ENCODE peak calls at places on chromosomes 1 and 21, in five cellular contexts. One of them, this sample, is unnamed.

GRCh38 chr1:61293986-61294504 is 211.7 kb downstream of the NFIA start:
- DNase-seq in neural crest cell: no peak
- DNase-seq in heart left ventricle: no peak
- DNase-seq in colonic mucosa: no peak
- DNase-seq in AG09309: no peak
- DNase-seq in this sample: no peak

GRCh38 chr1:214331827-214332423 is 51.0 kb downstream of the SMYD2 start:
- DNase-seq in neural crest cell: peak
- DNase-seq in heart left ventricle: peak
- DNase-seq in colonic mucosa: peak
- DNase-seq in AG09309: no peak
- DNase-seq in this sample: peak

GRCh38 chr1:91555074-91555730 is 54.6 kb downstream of the CDC7 start:
- DNase-seq in neural crest cell: no peak
- DNase-seq in heart left ventricle: no peak
- DNase-seq in colonic mucosa: no peak
- DNase-seq in AG09309: no peak
- DNase-seq in this sample: no peak

GRCh38 chr1:33176362-33176850 is 5.4 kb downstream of the TRIM62 start:
- DNase-seq in neural crest cell: no peak
- DNase-seq in heart left ventricle: no peak
- DNase-seq in colonic mucosa: no peak
- DNase-seq in AG09309: no peak
- DNase-seq in this sample: no peak

GRCh38 chr1:174883361-174883760 is 116.4 kb upstream of the CACYBP start:
- DNase-seq in neural crest cell: no peak
- DNase-seq in heart left ventricle: no peak
- DNase-seq in colonic mucosa: no peak
- DNase-seq in AG09309: peak
- DNase-seq in this sample: no peak

GRCh38 chr1:220157738-220158137 is 63.8 kb downstream of the IARS2 start:
- DNase-seq in neural crest cell: no peak
- DNase-seq in heart left ventricle: no peak
- DNase-seq in colonic mucosa: no peak
- DNase-seq in AG09309: no peak
- DNase-seq in this sample: no peak

GRCh38 chr1:75630998-75631397 is 20.1 kb upstream of the SLC44A5 start:
- DNase-seq in neural crest cell: no peak
- DNase-seq in heart left ventricle: no peak
- DNase-seq in colonic mucosa: no peak
- DNase-seq in AG09309: no peak
- DNase-seq in this sample: no peak

GRCh38 chr21:29953072-29953471 is 13.3 kb upstream of the GRIK1 start:
- DNase-seq in neural crest cell: no peak
- DNase-seq in heart left ventricle: no peak
- DNase-seq in colonic mucosa: no peak
- DNase-seq in AG09309: no peak
- DNase-seq in this sample: no peak

GRCh38 chr1:181189691-181190361 is 101.3 kb downstream of the IER5 start:
- DNase-seq in neural crest cell: peak
- DNase-seq in heart left ventricle: peak
- DNase-seq in colonic mucosa: peak
- DNase-seq in AG09309: no peak
- DNase-seq in this sample: peak

GRCh38 chr1:114235956-114236355 is 82.3 kb upstream of the SYT6 start:
- DNase-seq in neural crest cell: no peak
- DNase-seq in heart left ventricle: no peak
- DNase-seq in colonic mucosa: peak
- DNase-seq in AG09309: no peak
- DNase-seq in this sample: no peak

GRCh38 chr1:23896491-23896890 is 16.7 kb downstream of the CNR2 start:
- DNase-seq in neural crest cell: no peak
- DNase-seq in heart left ventricle: no peak
- DNase-seq in colonic mucosa: no peak
- DNase-seq in AG09309: no peak
- DNase-seq in this sample: peak

GRCh38 chr1:1421907-1422464 is 910 bp upstream of the ANKRD65 start:
- DNase-seq in neural crest cell: no peak
- DNase-seq in heart left ventricle: peak
- DNase-seq in colonic mucosa: no peak
- DNase-seq in AG09309: no peak
- DNase-seq in this sample: no peak

GRCh38 chr1:26972821-26973220 is 12.6 kb upstream of the KDF1 start:
- DNase-seq in neural crest cell: no peak
- DNase-seq in heart left ventricle: peak
- DNase-seq in colonic mucosa: no peak
- DNase-seq in AG09309: no peak
- DNase-seq in this sample: no peak

GRCh38 chr1:15919316-15919715 is 56.6 kb downstream of the ZBTB17 start:
- DNase-seq in neural crest cell: no peak
- DNase-seq in heart left ventricle: no peak
- DNase-seq in colonic mucosa: no peak
- DNase-seq in AG09309: peak
- DNase-seq in this sample: no peak

GRCh38 chr1:32180186-32181060 is 948 bp downstream of the TXLNA start:
- DNase-seq in neural crest cell: peak
- DNase-seq in heart left ventricle: peak
- DNase-seq in colonic mucosa: peak
- DNase-seq in AG09309: no peak
- DNase-seq in this sample: no peak

GRCh38 chr1:155321577-155322497 is 1.1 kb downstream of the RUSC1 start:
- DNase-seq in neural crest cell: no peak
- DNase-seq in heart left ventricle: no peak
- DNase-seq in colonic mucosa: peak
- DNase-seq in AG09309: no peak
- DNase-seq in this sample: no peak

GRCh38 chr1:81305997-81306452 is 494.7 kb upstream of the ADGRL2 start:
- DNase-seq in neural crest cell: peak
- DNase-seq in heart left ventricle: no peak
- DNase-seq in colonic mucosa: peak
- DNase-seq in AG09309: no peak
- DNase-seq in this sample: no peak

GRCh38 chr1:53657256-53657805 is 81.6 kb downstream of the GLIS1 start:
- DNase-seq in neural crest cell: no peak
- DNase-seq in heart left ventricle: no peak
- DNase-seq in colonic mucosa: no peak
- DNase-seq in AG09309: no peak
- DNase-seq in this sample: no peak

GRCh38 chr1:28249013-28249870 is 10.1 kb upstream of the SESN2 start:
- DNase-seq in neural crest cell: no peak
- DNase-seq in heart left ventricle: peak
- DNase-seq in colonic mucosa: peak
- DNase-seq in AG09309: peak
- DNase-seq in this sample: no peak

GRCh38 chr1:198970919-198971318 is 332.1 kb downstream of the PTPRC start:
- DNase-seq in neural crest cell: no peak
- DNase-seq in heart left ventricle: no peak
- DNase-seq in colonic mucosa: no peak
- DNase-seq in AG09309: no peak
- DNase-seq in this sample: no peak

GRCh38 chr1:207824691-207825090 is 72.8 kb downstream of the CD46 start:
- DNase-seq in neural crest cell: no peak
- DNase-seq in heart left ventricle: no peak
- DNase-seq in colonic mucosa: no peak
- DNase-seq in AG09309: no peak
- DNase-seq in this sample: no peak

GRCh38 chr1:29465755-29466154 is 229.4 kb downstream of the PTPRU start:
- DNase-seq in neural crest cell: no peak
- DNase-seq in heart left ventricle: no peak
- DNase-seq in colonic mucosa: no peak
- DNase-seq in AG09309: no peak
- DNase-seq in this sample: no peak

GRCh38 chr1:200373811-200374231 is 36.0 kb downstream of the ZNF281 start:
- DNase-seq in neural crest cell: no peak
- DNase-seq in heart left ventricle: no peak
- DNase-seq in colonic mucosa: no peak
- DNase-seq in AG09309: no peak
- DNase-seq in this sample: no peak

GRCh38 chr1:33814166-33814565 is 49.7 kb upstream of the HMGB4 start:
- DNase-seq in neural crest cell: no peak
- DNase-seq in heart left ventricle: no peak
- DNase-seq in colonic mucosa: no peak
- DNase-seq in AG09309: no peak
- DNase-seq in this sample: no peak

GRCh38 chr1:194104247-194104844 is 917.9 kb upstream of the B3GALT2 start:
- DNase-seq in neural crest cell: no peak
- DNase-seq in heart left ventricle: peak
- DNase-seq in colonic mucosa: no peak
- DNase-seq in AG09309: no peak
- DNase-seq in this sample: no peak

GRCh38 chr1:19450811-19451564 is 34.4 kb downstream of the CAPZB start:
- DNase-seq in neural crest cell: no peak
- DNase-seq in heart left ventricle: no peak
- DNase-seq in colonic mucosa: no peak
- DNase-seq in AG09309: peak
- DNase-seq in this sample: no peak

GRCh38 chr1:2356911-2357845 is 34.2 kb downstream of the MORN1 start:
- DNase-seq in neural crest cell: no peak
- DNase-seq in heart left ventricle: peak
- DNase-seq in colonic mucosa: no peak
- DNase-seq in AG09309: no peak
- DNase-seq in this sample: no peak

GRCh38 chr1:12594490-12594889 is 23.5 kb downstream of the DHRS3 start:
- DNase-seq in neural crest cell: no peak
- DNase-seq in heart left ventricle: no peak
- DNase-seq in colonic mucosa: no peak
- DNase-seq in AG09309: no peak
- DNase-seq in this sample: no peak

GRCh38 chr1:39933956-39934941 is 20.7 kb upstream of the MFSD2A start:
- DNase-seq in neural crest cell: no peak
- DNase-seq in heart left ventricle: peak
- DNase-seq in colonic mucosa: peak
- DNase-seq in AG09309: peak
- DNase-seq in this sample: no peak

GRCh38 chr1:77220687-77221463 is 1.6 kb upstream of the PIGK start:
- DNase-seq in neural crest cell: no peak
- DNase-seq in heart left ventricle: no peak
- DNase-seq in colonic mucosa: no peak
- DNase-seq in AG09309: peak
- DNase-seq in this sample: no peak

GRCh38 chr21:33088384-33088783 is 18.4 kb downstream of the OLIG1 start:
- DNase-seq in neural crest cell: no peak
- DNase-seq in heart left ventricle: no peak
- DNase-seq in colonic mucosa: no peak
- DNase-seq in AG09309: no peak
- DNase-seq in this sample: no peak

GRCh38 chr1:146019225-146020057 is 2.1 kb downstream of the HJV start:
- DNase-seq in neural crest cell: no peak
- DNase-seq in heart left ventricle: no peak
- DNase-seq in colonic mucosa: no peak
- DNase-seq in AG09309: no peak
- DNase-seq in this sample: no peak

GRCh38 chr1:110515041-110515440 is 3.9 kb downstream of the KCNA10 start:
- DNase-seq in neural crest cell: no peak
- DNase-seq in heart left ventricle: no peak
- DNase-seq in colonic mucosa: no peak
- DNase-seq in AG09309: no peak
- DNase-seq in this sample: no peak

GRCh38 chr1:85262985-85263384 is 3.5 kb upstream of the C1orf52 start:
- DNase-seq in neural crest cell: no peak
- DNase-seq in heart left ventricle: no peak
- DNase-seq in colonic mucosa: no peak
- DNase-seq in AG09309: no peak
- DNase-seq in this sample: no peak

GRCh38 chr1:85258536-85259117 is 835 bp downstream of the C1orf52 start:
- DNase-seq in neural crest cell: no peak
- DNase-seq in heart left ventricle: no peak
- DNase-seq in colonic mucosa: no peak
- DNase-seq in AG09309: no peak
- DNase-seq in this sample: no peak

GRCh38 chr1:85259118-85259865 is at the start of gene C1orf52:
- DNase-seq in neural crest cell: peak
- DNase-seq in heart left ventricle: peak
- DNase-seq in colonic mucosa: peak
- DNase-seq in AG09309: no peak
- DNase-seq in this sample: peak

GRCh38 chr1:85264150-85264549 is 4.7 kb upstream of the C1orf52 start:
- DNase-seq in neural crest cell: no peak
- DNase-seq in heart left ventricle: no peak
- DNase-seq in colonic mucosa: no peak
- DNase-seq in AG09309: no peak
- DNase-seq in this sample: no peak

DNA sequence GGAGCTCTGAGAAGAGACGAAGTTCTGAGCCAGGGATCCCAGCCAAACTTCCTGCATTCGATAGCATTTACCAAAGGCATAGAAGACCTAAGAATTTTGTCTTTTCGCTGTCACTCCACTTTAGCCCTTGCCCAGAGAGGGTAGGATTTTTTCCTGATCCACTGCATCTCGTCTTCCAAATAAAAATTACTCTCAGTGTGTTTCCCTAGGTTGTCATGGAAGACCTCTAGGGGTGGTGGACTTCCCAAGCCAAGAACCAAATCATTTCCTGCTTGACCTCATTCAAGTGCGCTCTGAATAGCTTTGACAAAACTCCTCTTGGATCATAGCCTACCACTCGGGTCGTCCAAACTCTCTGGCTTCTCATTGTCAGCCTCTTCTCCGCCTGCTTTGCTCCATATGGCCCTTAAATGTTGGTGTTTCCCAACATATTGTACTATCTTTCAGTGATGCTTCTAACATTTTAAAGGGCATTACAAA is 444 bp upstream of the C1orf52 start:
- DNase-seq in neural crest cell: no peak
- DNase-seq in heart left ventricle: no peak
- DNase-seq in colonic mucosa: no peak
- DNase-seq in AG09309: no peak
- DNase-seq in this sample: no peak
- TF ChIP-seq CTCF in neural crest cell: no peak
- TF ChIP-seq CTCF in heart left ventricle: no peak
- TF ChIP-seq CTCF in colonic mucosa: no peak
- TF ChIP-seq CTCF in AG09309: no peak
- TF ChIP-seq CTCF in this sample: peak

GRCh38 chr1:44103270-44104131 is 15.1 kb upstream of the KLF17 start:
- DNase-seq in neural crest cell: peak
- DNase-seq in heart left ventricle: no peak
- DNase-seq in colonic mucosa: peak
- DNase-seq in AG09309: no peak
- DNase-seq in this sample: no peak
- TF ChIP-seq CTCF in neural crest cell: peak
- TF ChIP-seq CTCF in heart left ventricle: no peak
- TF ChIP-seq CTCF in colonic mucosa: no peak
- TF ChIP-seq CTCF in AG09309: no peak
- TF ChIP-seq CTCF in this sample: no peak

GRCh38 chr1:179090522-179090921 is 8.7 kb downstream of the TOR3A start:
- DNase-seq in neural crest cell: no peak
- DNase-seq in heart left ventricle: no peak
- DNase-seq in colonic mucosa: no peak
- DNase-seq in AG09309: no peak
- DNase-seq in this sample: no peak
- TF ChIP-seq CTCF in neural crest cell: no peak
- TF ChIP-seq CTCF in heart left ventricle: no peak
- TF ChIP-seq CTCF in colonic mucosa: no peak
- TF ChIP-seq CTCF in AG09309: peak
- TF ChIP-seq CTCF in this sample: no peak

GRCh38 chr1:228037401-228038386 is 30.9 kb downstream of the WNT3A start:
- DNase-seq in neural crest cell: peak
- DNase-seq in heart left ventricle: peak
- DNase-seq in colonic mucosa: no peak
- DNase-seq in AG09309: no peak
- DNase-seq in this sample: peak
- TF ChIP-seq CTCF in neural crest cell: no peak
- TF ChIP-seq CTCF in heart left ventricle: no peak
- TF ChIP-seq CTCF in colonic mucosa: no peak
- TF ChIP-seq CTCF in AG09309: no peak
- TF ChIP-seq CTCF in this sample: no peak

This sample was measured in B cell.